ENCODE peak calls at places on chromosomes 13 and 19, in five cellular contexts. One of them, this sample, is unnamed.

GRCh38 chr19:32651729-32652140 is 23.2 kb downstream of the ANKRD27 start:
- DNase-seq in naive thymus-derived CD4-positive, alpha-beta T cell: no peak
- DNase-seq in heart right ventricle: peak; percentile 46
- DNase-seq in iPS DF 6.9: no peak
- DNase-seq in CD8-positive, alpha-beta T cell: no peak
- DNase-seq in this sample: no peak

GRCh38 chr13:45361596-45362206 is 20.7 kb upstream of the TPT1 start:
- DNase-seq in naive thymus-derived CD4-positive, alpha-beta T cell: no peak
- DNase-seq in heart right ventricle: no peak
- DNase-seq in iPS DF 6.9: no peak
- DNase-seq in CD8-positive, alpha-beta T cell: no peak
- DNase-seq in this sample: no peak

GRCh38 chr13:44786724-44787123 is 202.5 kb downstream of the NUFIP1 start:
- DNase-seq in naive thymus-derived CD4-positive, alpha-beta T cell: no peak
- DNase-seq in heart right ventricle: no peak
- DNase-seq in iPS DF 6.9: no peak
- DNase-seq in CD8-positive, alpha-beta T cell: no peak
- DNase-seq in this sample: no peak

GRCh38 chr13:67951431-67951830 is 721.3 kb upstream of the PCDH9 start:
- DNase-seq in naive thymus-derived CD4-positive, alpha-beta T cell: no peak
- DNase-seq in heart right ventricle: no peak
- DNase-seq in iPS DF 6.9: no peak
- DNase-seq in CD8-positive, alpha-beta T cell: no peak
- DNase-seq in this sample: no peak

GRCh38 chr13:46884531-46884930 is 12.3 kb downstream of the HTR2A start:
- DNase-seq in naive thymus-derived CD4-positive, alpha-beta T cell: no peak
- DNase-seq in heart right ventricle: no peak
- DNase-seq in iPS DF 6.9: no peak
- DNase-seq in CD8-positive, alpha-beta T cell: no peak
- DNase-seq in this sample: no peak

GRCh38 chr13:95500136-95500718 is 52.3 kb upstream of the CLDN10 start:
- DNase-seq in naive thymus-derived CD4-positive, alpha-beta T cell: no peak
- DNase-seq in heart right ventricle: no peak
- DNase-seq in iPS DF 6.9: no peak
- DNase-seq in CD8-positive, alpha-beta T cell: no peak
- DNase-seq in this sample: peak; percentile 87

GRCh38 chr13:106555631-106556328 is 12.2 kb downstream of the ARGLU1 start:
- DNase-seq in naive thymus-derived CD4-positive, alpha-beta T cell: no peak
- DNase-seq in heart right ventricle: no peak
- DNase-seq in iPS DF 6.9: no peak
- DNase-seq in CD8-positive, alpha-beta T cell: no peak
- DNase-seq in this sample: no peak

GRCh38 chr13:80341098-80341701 is at the start of gene SPRY2:
- DNase-seq in naive thymus-derived CD4-positive, alpha-beta T cell: no peak
- DNase-seq in heart right ventricle: peak; percentile 93
- DNase-seq in iPS DF 6.9: no peak
- DNase-seq in CD8-positive, alpha-beta T cell: no peak
- DNase-seq in this sample: peak; percentile 99

GRCh38 chr13:97113231-97114001 is 108.7 kb upstream of the MBNL2 start:
- DNase-seq in naive thymus-derived CD4-positive, alpha-beta T cell: no peak
- DNase-seq in heart right ventricle: no peak
- DNase-seq in iPS DF 6.9: no peak
- DNase-seq in CD8-positive, alpha-beta T cell: no peak
- DNase-seq in this sample: no peak

GRCh38 chr13:91280806-91281205 is 66.7 kb upstream of the MIR17HG start:
- DNase-seq in naive thymus-derived CD4-positive, alpha-beta T cell: no peak
- DNase-seq in heart right ventricle: no peak
- DNase-seq in iPS DF 6.9: no peak
- DNase-seq in CD8-positive, alpha-beta T cell: no peak
- DNase-seq in this sample: no peak

GRCh38 chr19:36837525-36837901 is 674 bp downstream of the ZNF790 start:
- DNase-seq in naive thymus-derived CD4-positive, alpha-beta T cell: no peak
- DNase-seq in heart right ventricle: no peak
- DNase-seq in iPS DF 6.9: no peak
- DNase-seq in CD8-positive, alpha-beta T cell: no peak
- DNase-seq in this sample: no peak

GRCh38 chr19:30999726-31000125 is 349.5 kb downstream of the TSHZ3 start:
- DNase-seq in naive thymus-derived CD4-positive, alpha-beta T cell: no peak
- DNase-seq in heart right ventricle: no peak
- DNase-seq in iPS DF 6.9: no peak
- DNase-seq in CD8-positive, alpha-beta T cell: no peak
- DNase-seq in this sample: no peak

GRCh38 chr13:44667950-44668349 is 91.8 kb upstream of the TSC22D1 start:
- DNase-seq in naive thymus-derived CD4-positive, alpha-beta T cell: no peak
- DNase-seq in heart right ventricle: no peak
- DNase-seq in iPS DF 6.9: no peak
- DNase-seq in CD8-positive, alpha-beta T cell: no peak
- DNase-seq in this sample: no peak

GRCh38 chr13:44045179-44045562 is 165.5 kb downstream of the LACC1 start:
- DNase-seq in naive thymus-derived CD4-positive, alpha-beta T cell: no peak
- DNase-seq in heart right ventricle: no peak
- DNase-seq in iPS DF 6.9: no peak
- DNase-seq in CD8-positive, alpha-beta T cell: no peak
- DNase-seq in this sample: no peak

GRCh38 chr19:40717325-40717879 is 490 bp downstream of the ITPKC start:
- DNase-seq in naive thymus-derived CD4-positive, alpha-beta T cell: peak; percentile 12
- DNase-seq in heart right ventricle: no peak
- DNase-seq in iPS DF 6.9: no peak
- DNase-seq in CD8-positive, alpha-beta T cell: no peak
- DNase-seq in this sample: no peak

GRCh38 chr19:40718774-40719391 is 2.0 kb downstream of the ITPKC start:
- DNase-seq in naive thymus-derived CD4-positive, alpha-beta T cell: no peak
- DNase-seq in heart right ventricle: peak; percentile 45
- DNase-seq in iPS DF 6.9: no peak
- DNase-seq in CD8-positive, alpha-beta T cell: no peak
- DNase-seq in this sample: no peak

GRCh38 chr19:40717880-40718773 is 1.2 kb downstream of the ITPKC start:
- DNase-seq in naive thymus-derived CD4-positive, alpha-beta T cell: no peak
- DNase-seq in heart right ventricle: no peak
- DNase-seq in iPS DF 6.9: no peak
- DNase-seq in CD8-positive, alpha-beta T cell: no peak
- DNase-seq in this sample: no peak

GRCh38 chr19:40721140-40721486 is 4.2 kb downstream of the ITPKC start:
- DNase-seq in naive thymus-derived CD4-positive, alpha-beta T cell: no peak
- DNase-seq in heart right ventricle: no peak
- DNase-seq in iPS DF 6.9: no peak
- DNase-seq in CD8-positive, alpha-beta T cell: no peak
- DNase-seq in this sample: no peak

GRCh38 chr19:40719414-40719894 is 2.5 kb downstream of the ITPKC start:
- DNase-seq in naive thymus-derived CD4-positive, alpha-beta T cell: no peak
- DNase-seq in heart right ventricle: no peak
- DNase-seq in iPS DF 6.9: no peak
- DNase-seq in CD8-positive, alpha-beta T cell: no peak
- DNase-seq in this sample: no peak
- H3K4me1 ChIP-seq in naive thymus-derived CD4-positive, alpha-beta T cell: peaks cover 42% of the 10 kb centered on the region
- H3K4me1 ChIP-seq in heart right ventricle: peaks cover 71% of the 10 kb centered on the region
- H3K4me1 ChIP-seq in iPS DF 6.9: peaks cover 4% of the 10 kb centered on the region
- H3K4me1 ChIP-seq in CD8-positive, alpha-beta T cell: peaks cover 53% of the 10 kb centered on the region
- H3K4me1 ChIP-seq in this sample: peaks cover 35% of the 10 kb centered on the region

GRCh38 chr19:27718262-27718661 is 1494.7 kb downstream of the UQCRFS1 start:
- DNase-seq in naive thymus-derived CD4-positive, alpha-beta T cell: no peak
- DNase-seq in heart right ventricle: no peak
- DNase-seq in iPS DF 6.9: no peak
- DNase-seq in CD8-positive, alpha-beta T cell: no peak
- DNase-seq in this sample: no peak
- H3K27ac ChIP-seq in naive thymus-derived CD4-positive, alpha-beta T cell: no peak overlapping the region
- H3K27ac ChIP-seq in heart right ventricle: no peak overlapping the region
- H3K27ac ChIP-seq in iPS DF 6.9: no peak overlapping the region
- H3K27ac ChIP-seq in CD8-positive, alpha-beta T cell: no peak overlapping the region
- H3K27ac ChIP-seq in this sample: no peak overlapping the region

DNA sequence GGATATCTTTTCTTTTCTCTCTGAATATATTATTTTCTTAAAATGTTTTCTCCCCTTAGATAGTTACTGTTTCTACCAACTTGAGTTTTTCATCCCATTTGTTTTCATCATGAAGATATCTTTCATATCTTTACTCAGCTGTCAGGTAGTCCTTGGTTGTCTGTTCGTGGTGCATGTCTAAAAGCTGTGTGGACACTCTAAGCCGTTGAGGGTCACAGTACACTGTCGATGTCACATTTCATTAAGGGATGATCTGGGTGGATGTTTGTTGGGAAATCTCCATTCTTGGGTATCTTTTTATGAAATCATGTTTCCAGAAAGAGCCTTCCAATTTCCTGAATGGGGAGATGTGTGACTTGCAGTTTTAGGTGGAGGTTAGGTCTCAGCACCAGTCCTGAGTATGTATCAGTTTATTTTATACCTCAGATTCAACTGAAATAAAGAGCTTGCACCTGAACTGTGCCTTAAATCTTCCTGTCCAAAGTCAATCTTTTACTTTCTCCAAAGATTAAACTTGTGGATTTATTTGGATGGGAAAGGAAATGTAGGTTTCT is 23.2 kb downstream of the ZMYM2 start:
- DNase-seq in naive thymus-derived CD4-positive, alpha-beta T cell: no peak
- DNase-seq in heart right ventricle: no peak
- DNase-seq in iPS DF 6.9: no peak
- DNase-seq in CD8-positive, alpha-beta T cell: no peak
- DNase-seq in this sample: no peak
- H3K4me3 ChIP-seq in naive thymus-derived CD4-positive, alpha-beta T cell: no peak overlapping the region
- H3K4me3 ChIP-seq in heart right ventricle: no peak overlapping the region
- H3K4me3 ChIP-seq in iPS DF 6.9: no peak overlapping the region
- H3K4me3 ChIP-seq in CD8-positive, alpha-beta T cell: no peak overlapping the region
- H3K4me3 ChIP-seq in this sample: no peak overlapping the region

GRCh38 chr19:2623743-2624142 is 78.8 kb downstream of the GNG7 start:
- DNase-seq in naive thymus-derived CD4-positive, alpha-beta T cell: no peak
- DNase-seq in heart right ventricle: no peak
- DNase-seq in iPS DF 6.9: no peak
- DNase-seq in CD8-positive, alpha-beta T cell: no peak
- DNase-seq in this sample: no peak
- H3K4me1 ChIP-seq in naive thymus-derived CD4-positive, alpha-beta T cell: peaks cover 39% of the 10 kb centered on the region
- H3K4me1 ChIP-seq in heart right ventricle: peaks cover 52% of the 10 kb centered on the region
- H3K4me1 ChIP-seq in iPS DF 6.9: peaks cover 1% of the 10 kb centered on the region
- H3K4me1 ChIP-seq in CD8-positive, alpha-beta T cell: peaks cover 35% of the 10 kb centered on the region
- H3K4me1 ChIP-seq in this sample: peaks cover 33% of the 10 kb centered on the region

GRCh38 chr13:28497143-28497876 is 2.4 kb upstream of the FLT1 start:
- DNase-seq in naive thymus-derived CD4-positive, alpha-beta T cell: no peak
- DNase-seq in heart right ventricle: no peak
- DNase-seq in iPS DF 6.9: no peak
- DNase-seq in CD8-positive, alpha-beta T cell: no peak
- DNase-seq in this sample: no peak

GRCh38 chr13:28493740-28494536 is 990 bp downstream of the FLT1 start:
- DNase-seq in naive thymus-derived CD4-positive, alpha-beta T cell: no peak
- DNase-seq in heart right ventricle: peak; percentile 25
- DNase-seq in iPS DF 6.9: no peak
- DNase-seq in CD8-positive, alpha-beta T cell: no peak
- DNase-seq in this sample: no peak

GRCh38 chr13:28494537-28494860 is 429 bp downstream of the FLT1 start:
- DNase-seq in naive thymus-derived CD4-positive, alpha-beta T cell: no peak
- DNase-seq in heart right ventricle: no peak
- DNase-seq in iPS DF 6.9: no peak
- DNase-seq in CD8-positive, alpha-beta T cell: no peak
- DNase-seq in this sample: no peak

GRCh38 chr13:28494861-28495585 is at the start of gene FLT1:
- DNase-seq in naive thymus-derived CD4-positive, alpha-beta T cell: peak; percentile 34
- DNase-seq in heart right ventricle: peak; percentile 79
- DNase-seq in iPS DF 6.9: no peak
- DNase-seq in CD8-positive, alpha-beta T cell: no peak
- DNase-seq in this sample: peak; percentile 28

DNA sequence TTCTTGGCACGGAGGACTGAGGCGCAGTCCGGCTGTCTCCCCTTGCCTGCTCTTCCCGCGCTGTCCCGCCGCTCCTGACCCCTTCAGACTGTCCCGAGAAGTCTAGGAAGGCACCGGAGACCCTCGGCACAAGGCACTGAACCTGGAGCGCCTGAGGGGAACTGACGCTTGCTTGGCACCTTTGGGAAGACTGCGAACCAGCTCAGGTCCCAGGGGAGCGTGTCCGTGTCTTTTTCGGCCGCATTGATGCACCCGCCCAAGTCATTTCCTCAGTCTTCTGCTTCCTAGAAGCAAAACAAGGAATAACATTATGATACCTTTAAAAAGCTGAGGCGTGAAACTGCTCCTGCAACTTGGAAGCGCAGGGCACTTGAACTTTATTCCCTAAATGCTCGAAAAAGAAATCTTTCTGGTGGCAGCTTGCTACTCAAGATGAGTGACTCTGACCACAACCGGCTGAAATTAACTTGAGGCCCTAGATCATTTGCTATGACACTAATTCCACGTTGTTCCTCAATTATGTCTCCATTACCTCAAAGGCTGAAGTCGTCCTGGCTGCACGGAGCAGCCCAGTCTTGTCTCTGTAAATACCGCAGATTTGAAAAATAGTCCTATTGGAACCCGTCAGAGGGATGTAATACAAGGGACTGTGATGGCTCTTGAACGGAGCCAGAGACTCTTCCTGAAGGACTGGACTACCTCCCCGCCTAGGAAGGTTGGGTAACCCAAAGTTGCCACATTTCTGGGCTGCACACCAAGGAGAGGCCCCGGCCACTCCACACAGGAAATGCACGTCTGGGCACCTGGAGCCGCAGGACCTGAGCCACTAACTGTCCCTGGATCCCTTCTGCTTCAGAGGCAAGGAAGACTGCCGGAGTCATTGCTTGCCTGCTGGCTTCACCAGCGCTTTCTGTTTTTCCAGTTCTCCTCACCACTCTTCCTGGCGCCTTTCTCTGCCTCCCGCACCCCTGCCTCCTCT is 947 bp upstream of the FLT1 start:
- DNase-seq in naive thymus-derived CD4-positive, alpha-beta T cell: no peak
- DNase-seq in heart right ventricle: no peak
- DNase-seq in iPS DF 6.9: no peak
- DNase-seq in CD8-positive, alpha-beta T cell: no peak
- DNase-seq in this sample: no peak
- H3K27ac ChIP-seq in naive thymus-derived CD4-positive, alpha-beta T cell: no peak overlapping the region
- H3K27ac ChIP-seq in heart right ventricle: peak overlapping the region; percentile 93
- H3K27ac ChIP-seq in iPS DF 6.9: no peak overlapping the region
- H3K27ac ChIP-seq in CD8-positive, alpha-beta T cell: no peak overlapping the region
- H3K27ac ChIP-seq in this sample: no peak overlapping the region

GRCh38 chr19:17335575-17335974 is 920 bp upstream of the ANO8 start:
- DNase-seq in naive thymus-derived CD4-positive, alpha-beta T cell: no peak
- DNase-seq in heart right ventricle: no peak
- DNase-seq in iPS DF 6.9: no peak
- DNase-seq in CD8-positive, alpha-beta T cell: no peak
- DNase-seq in this sample: no peak
- H3K4me3 ChIP-seq in naive thymus-derived CD4-positive, alpha-beta T cell: no peak overlapping the region
- H3K4me3 ChIP-seq in heart right ventricle: no peak overlapping the region
- H3K4me3 ChIP-seq in iPS DF 6.9: no peak overlapping the region
- H3K4me3 ChIP-seq in CD8-positive, alpha-beta T cell: no peak overlapping the region
- H3K4me3 ChIP-seq in this sample: no peak overlapping the region

This sample was measured in SJSA1.